ENCODE peak calls at places on chromosomes 6 and 20, in ten cellular contexts. T is heart left ventricle; J is transverse colon; W is pancreas; M is left ventricle myocardium inferior; E is effector memory CD4-positive, alpha-beta T cell; P is psoas muscle; U is HepG2; I is Karpas-422; H is cardiac muscle cell. O is an unnamed sample. For H3K36me3, the result is how much of the 10 kb centered on the place peaks cover.

GRCh38 chr6:43798688-43799444 is 28.9 kb downstream of the VEGFA start:
- DNase-seq in T (peak), J (peak), W (peak), M (peak), E (no peak), P (peak), U (peak), I (no peak), H (peak), O (peak)

GRCh38 chr6:3919130-3919628 is 70.0 kb downstream of the FAM50B start:
- DNase-seq in T (peak), J (no peak), W (no peak), M (peak), E (no peak), P (peak), U (no peak), I (no peak), H (peak), O (no peak)

GRCh38 chr6:116973992-116974391 is 97.0 kb downstream of the RFX6 start:
- DNase-seq in T (no peak), J (no peak), W (no peak), M (no peak), E (no peak), P (peak), U (no peak), I (no peak), H (no peak), O (no peak)

GRCh38 chr6:51830666-51831065 is 256.7 kb downstream of the PKHD1 start:
- DNase-seq in T (no peak), J (no peak), W (no peak), M (no peak), E (no peak), P (no peak), U (no peak), I (no peak), H (no peak), O (no peak)

GRCh38 chr6:69907981-69908498 is 41.7 kb downstream of the COL19A1 start:
- DNase-seq in T (no peak), J (no peak), W (no peak), M (no peak), E (no peak), P (no peak), U (no peak), I (no peak), H (no peak), O (no peak)

GRCh38 chr6:38302081-38302480 is 337.6 kb downstream of the BTBD9 start:
- DNase-seq in T (no peak), J (no peak), W (no peak), M (no peak), E (no peak), P (no peak), U (no peak), I (no peak), H (no peak), O (no peak)

GRCh38 chr20:51388227-51388626 is 154.3 kb downstream of the NFATC2 start:
- DNase-seq in T (no peak), J (no peak), W (no peak), M (no peak), E (no peak), P (no peak), U (no peak), I (no peak), H (no peak), O (peak)

GRCh38 chr6:17866876-17867444 is 120.5 kb downstream of the KIF13A start:
- DNase-seq in T (no peak), J (no peak), W (no peak), M (no peak), E (no peak), P (no peak), U (peak), I (no peak), H (no peak), O (no peak)

GRCh38 chr6:131761061-131761761 is 46.6 kb upstream of the ENPP1 start:
- DNase-seq in T (no peak), J (no peak), W (no peak), M (no peak), E (no peak), P (no peak), U (no peak), I (no peak), H (no peak), O (no peak)

GRCh38 chr6:121260651-121261102 is 73.6 kb downstream of the TBC1D32 start:
- DNase-seq in T (peak), J (no peak), W (no peak), M (peak), E (no peak), P (peak), U (no peak), I (no peak), H (no peak), O (no peak)

GRCh38 chr6:108584323-108584722 is 23.6 kb downstream of the FOXO3 start:
- DNase-seq in T (no peak), J (no peak), W (no peak), M (no peak), E (no peak), P (no peak), U (no peak), I (no peak), H (no peak), O (no peak)

GRCh38 chr6:128919412-128919811 is 36.5 kb downstream of the LAMA2 start:
- DNase-seq in T (no peak), J (no peak), W (no peak), M (no peak), E (no peak), P (no peak), U (no peak), I (no peak), H (no peak), O (no peak)

GRCh38 chr6:63910863-63911665 is 275.5 kb downstream of the PHF3 start:
- DNase-seq in T (no peak), J (no peak), W (no peak), M (no peak), E (no peak), P (no peak), U (no peak), I (no peak), H (no peak), O (no peak)

DNA sequence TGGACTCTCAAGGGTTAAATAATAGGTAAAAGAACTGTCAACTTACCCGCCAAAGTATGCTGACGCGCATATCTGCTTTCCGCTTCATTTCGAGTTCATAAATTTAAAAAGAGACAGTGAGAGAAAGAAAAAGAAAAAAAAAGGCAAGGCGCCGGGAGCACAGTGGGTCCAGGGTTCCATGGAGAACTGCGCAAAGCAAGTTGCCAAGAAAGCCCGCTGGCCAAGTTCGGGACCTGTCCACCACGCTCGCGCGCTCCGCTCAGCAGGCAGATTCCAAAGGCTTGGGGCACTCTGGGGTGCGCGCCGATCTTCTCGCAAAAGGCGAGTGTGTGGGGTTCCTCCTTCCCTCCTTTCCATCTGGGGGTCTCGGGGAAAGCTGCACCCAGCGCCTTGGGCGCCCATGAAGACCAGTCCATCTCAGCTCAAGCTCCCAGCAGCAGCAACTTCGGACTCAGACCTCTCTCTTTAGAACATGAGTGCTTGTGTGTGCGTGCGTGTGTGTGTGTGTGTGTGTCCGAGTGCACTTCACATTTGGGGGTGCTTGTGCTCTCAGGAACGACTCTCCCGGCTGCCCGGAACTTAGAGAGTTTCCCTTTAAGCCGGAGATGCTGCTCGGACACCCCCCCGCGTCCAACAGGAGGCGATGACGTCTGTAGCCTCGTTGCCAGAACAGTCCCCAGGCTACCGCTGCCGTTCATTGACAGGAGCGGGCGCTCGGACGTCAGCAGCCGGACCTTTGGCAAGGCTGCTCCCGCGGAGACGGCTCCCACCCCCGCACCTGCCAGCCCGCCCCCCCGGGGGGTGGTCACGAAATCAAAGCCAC is 180.0 kb downstream of the TBXT start:
- DNase-seq in T (peak), J (peak), W (peak), M (peak), E (no peak), P (peak), U (no peak), I (no peak), H (peak), O (no peak)
- H3K4me3 ChIP-seq in T (peak), J (peak), W (no peak), M (peak), E (no peak), P (peak), U (no peak), I (no peak), H (peak), O (peak)

DNA sequence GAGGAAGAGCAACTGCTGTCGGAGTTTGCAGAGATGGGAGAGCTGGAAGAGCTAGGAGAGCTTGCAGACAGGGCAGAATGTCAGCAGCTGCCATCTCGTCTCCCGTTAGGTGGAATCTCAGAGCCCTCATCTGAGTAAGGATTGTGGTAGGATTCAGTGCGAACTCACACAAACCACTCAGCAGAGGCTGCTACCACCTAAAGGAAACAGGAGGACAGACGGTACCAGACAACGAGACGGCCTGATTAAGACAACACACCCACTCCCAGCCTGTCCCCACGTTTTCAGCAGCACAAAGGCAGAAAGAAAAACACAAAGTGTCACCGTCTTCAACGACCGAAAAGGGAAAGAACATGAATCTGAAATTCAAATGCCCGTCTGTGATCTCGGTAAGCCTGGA is 4.1 kb downstream of the LEMD2 start:
- DNase-seq in T (no peak), J (no peak), W (peak), M (no peak), E (no peak), P (no peak), U (no peak), I (no peak), H (no peak), O (no peak)
- H3K27ac ChIP-seq in T (peak), J (no peak), W (no peak), M (peak), E (no peak), P (peak), U (no peak), I (no peak), H (no peak), O (no peak)

GRCh38 chr20:38987777-38988176 is 25.6 kb downstream of the DHX35 start:
- DNase-seq in T (no peak), J (no peak), W (no peak), M (no peak), E (no peak), P (no peak), U (no peak), I (peak), H (no peak), O (no peak)

GRCh38 chr20:38991814-38992593 is 29.9 kb downstream of the DHX35 start:
- DNase-seq in T (no peak), J (no peak), W (no peak), M (no peak), E (no peak), P (no peak), U (no peak), I (no peak), H (no peak), O (no peak)

GRCh38 chr20:38995536-38996044 is 33.4 kb downstream of the DHX35 start:
- DNase-seq in T (no peak), J (no peak), W (no peak), M (no peak), E (no peak), P (no peak), U (peak), I (no peak), H (no peak), O (no peak)

GRCh38 chr20:38986663-38987062 is 24.5 kb downstream of the DHX35 start:
- DNase-seq in T (no peak), J (no peak), W (no peak), M (no peak), E (no peak), P (no peak), U (no peak), I (no peak), H (no peak), O (no peak)

GRCh38 chr20:38990728-38991127 is 28.6 kb downstream of the DHX35 start:
- DNase-seq in T (no peak), J (no peak), W (no peak), M (no peak), E (no peak), P (no peak), U (no peak), I (no peak), H (no peak), O (no peak)
- H3K36me3 ChIP-seq in T (half or more), J (under half), W (under half), M (half or more), E (under half), P (under half), U (half or more), I (under half), H (under half), O (half or more)

GRCh38 chr6:28140616-28141015 is 1.1 kb upstream of the ZKSCAN8 start:
- DNase-seq in T (no peak), J (no peak), W (no peak), M (no peak), E (no peak), P (no peak), U (no peak), I (no peak), H (no peak), O (no peak)
- H3K4me3 ChIP-seq in T (peak), J (no peak), W (no peak), M (peak), E (no peak), P (no peak), U (no peak), I (no peak), H (no peak), O (no peak)

DNA sequence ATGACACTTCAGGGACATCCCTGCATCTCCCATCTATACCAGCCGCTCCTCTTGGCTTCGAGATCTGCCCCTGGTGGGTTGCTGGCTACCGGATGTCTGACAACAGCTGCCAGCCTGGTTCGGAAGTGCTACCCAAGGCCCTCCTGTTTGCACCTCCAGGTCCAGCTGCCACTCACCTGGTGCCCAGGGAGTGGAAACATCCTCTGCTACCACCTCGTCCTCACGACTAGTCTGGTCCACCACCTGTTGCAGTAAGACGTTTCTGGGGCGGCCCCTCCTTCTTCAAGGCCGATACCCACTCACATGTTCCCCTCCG is 8.3 kb upstream of the PCMTD2 start:
- DNase-seq in T (no peak), J (no peak), W (no peak), M (no peak), E (no peak), P (no peak), U (no peak), I (no peak), H (no peak), O (peak)
- H3K27ac ChIP-seq in T (no peak), J (no peak), W (no peak), M (no peak), E (no peak), P (no peak), U (no peak), I (no peak), H (no peak), O (no peak)

GRCh38 chr20:45897289-45897688 is 6.2 kb downstream of the CTSA start:
- DNase-seq in T (no peak), J (no peak), W (no peak), M (no peak), E (no peak), P (no peak), U (no peak), I (no peak), H (no peak), O (peak)
- H3K36me3 ChIP-seq in T (half or more), J (under half), W (under half), M (half or more), E (under half), P (under half), U (half or more), I (under half), H (half or more), O (under half)

GRCh38 chr6:110400208-110400607 is 15.2 kb downstream of the DDO start:
- DNase-seq in T (no peak), J (no peak), W (no peak), M (no peak), E (no peak), P (no peak), U (no peak), I (no peak), H (no peak), O (no peak)
- H3K4me3 ChIP-seq in T (peak), J (no peak), W (no peak), M (peak), E (peak), P (peak), U (no peak), I (no peak), H (no peak), O (no peak)

GRCh38 chr6:104705095-104705707 is 154.5 kb downstream of the HACE1 start:
- DNase-seq in T (peak), J (peak), W (no peak), M (peak), E (peak), P (no peak), U (no peak), I (no peak), H (no peak), O (no peak)

GRCh38 chr6:104705916-104706442 is 153.7 kb downstream of the HACE1 start:
- DNase-seq in T (no peak), J (no peak), W (no peak), M (no peak), E (no peak), P (no peak), U (no peak), I (no peak), H (no peak), O (no peak)

GRCh38 chr6:104702126-104702841 is 157.4 kb downstream of the HACE1 start:
- DNase-seq in T (no peak), J (no peak), W (no peak), M (no peak), E (no peak), P (no peak), U (no peak), I (no peak), H (no peak), O (no peak)

GRCh38 chr6:104700371-104701185 is 159.1 kb downstream of the HACE1 start:
- DNase-seq in T (no peak), J (no peak), W (no peak), M (no peak), E (no peak), P (no peak), U (no peak), I (no peak), H (peak), O (no peak)

DNA sequence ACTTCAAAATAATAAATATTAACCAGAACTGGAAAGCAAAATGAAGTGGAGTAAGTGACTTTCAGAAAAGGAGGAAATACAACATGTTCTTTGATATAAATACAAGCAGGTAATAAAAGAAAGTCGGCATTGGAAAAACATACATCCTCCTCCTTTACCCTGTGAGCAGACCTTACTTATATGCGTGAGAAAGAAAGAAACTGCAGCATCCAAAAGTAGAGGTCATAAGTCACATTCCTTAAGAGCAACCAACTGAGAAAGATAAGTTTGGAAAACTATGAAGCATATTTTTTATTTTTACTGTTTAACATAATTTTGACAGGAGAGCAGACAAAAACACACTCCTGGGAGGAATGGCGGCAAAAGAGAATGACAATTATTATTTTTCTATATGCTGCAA is 155.5 kb downstream of the HACE1 start:
- DNase-seq in T (no peak), J (no peak), W (no peak), M (no peak), E (no peak), P (no peak), U (no peak), I (no peak), H (no peak), O (no peak)
- H3K27ac ChIP-seq in T (peak), J (no peak), W (no peak), M (peak), E (no peak), P (no peak), U (no peak), I (no peak), H (no peak), O (no peak)

DNA sequence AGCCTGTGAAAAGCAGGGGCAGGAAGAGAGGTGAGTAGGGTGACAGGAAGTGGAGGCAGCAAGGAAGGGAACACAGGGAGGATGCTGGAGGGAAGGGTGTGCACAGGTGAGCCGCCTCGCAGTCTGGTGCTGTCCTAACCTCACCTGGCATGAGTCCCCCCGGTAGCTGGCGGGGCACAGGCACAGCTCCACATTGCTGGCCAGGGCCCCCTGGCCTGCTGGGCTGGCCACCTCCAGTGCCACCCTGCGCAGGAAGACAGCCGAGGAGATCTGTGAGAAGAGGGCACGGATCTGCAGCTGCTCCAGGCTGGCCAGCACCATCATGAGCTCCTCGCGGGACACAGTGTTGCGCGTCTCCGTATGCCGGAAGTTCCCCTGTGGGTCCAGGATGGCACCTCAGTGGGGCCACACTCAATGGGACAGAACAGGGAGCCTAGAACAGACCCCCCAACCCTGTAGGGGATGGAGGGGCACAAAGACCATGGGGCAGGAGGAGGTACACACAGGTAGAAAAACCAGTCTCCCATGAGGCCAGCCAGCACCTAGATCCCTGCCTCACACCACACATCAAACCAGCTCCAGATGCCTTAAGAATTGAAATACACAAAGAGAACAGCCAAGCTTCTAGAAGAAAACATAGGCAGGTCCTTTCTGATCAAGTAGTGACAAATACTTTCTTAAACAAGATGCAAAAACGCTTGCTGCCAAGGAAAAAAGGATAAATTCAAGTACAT is 22.5 kb downstream of the ADRM1 start:
- DNase-seq in T (no peak), J (no peak), W (no peak), M (no peak), E (no peak), P (peak), U (no peak), I (no peak), H (no peak), O (peak)
- H3K36me3 ChIP-seq in T (under half), J (under half), W (under half), M (half or more), E (under half), P (under half), U (half or more), I (under half), H (under half), O (half or more)

GRCh38 chr20:17871181-17871580 is 97.4 kb downstream of the SNX5 start:
- DNase-seq in T (no peak), J (no peak), W (no peak), M (no peak), E (no peak), P (no peak), U (no peak), I (no peak), H (no peak), O (no peak)
- H3K4me3 ChIP-seq in T (no peak), J (no peak), W (no peak), M (no peak), E (no peak), P (no peak), U (no peak), I (no peak), H (no peak), O (no peak)

O was measured in RWPE2.